ENCODE peak calls at places on chromosomes 12 and 14, in five cellular contexts. One of them, this sample, is unnamed.

GRCh38 chr12:7006639-7007038 is 11.6 kb downstream of the LPCAT3 start:
- ATAC-seq in heart left ventricle: no peak
- ATAC-seq in upper lobe of left lung: no peak
- ATAC-seq in left lung: no peak
- ATAC-seq in mucosa of descending colon: no peak
- ATAC-seq in this sample: no peak

GRCh38 chr12:79689477-79690155 is 1.1 kb downstream of the PAWR start:
- ATAC-seq in heart left ventricle: peak; percentile 32
- ATAC-seq in upper lobe of left lung: no peak
- ATAC-seq in left lung: peak; percentile 4
- ATAC-seq in mucosa of descending colon: peak; percentile 20
- ATAC-seq in this sample: peak; percentile 3

GRCh38 chr12:2561367-2561766 is 233.4 kb upstream of the FKBP4 start:
- ATAC-seq in heart left ventricle: peak; percentile 23
- ATAC-seq in upper lobe of left lung: no peak
- ATAC-seq in left lung: peak; percentile 25
- ATAC-seq in mucosa of descending colon: no peak
- ATAC-seq in this sample: no peak

GRCh38 chr14:91154851-91155625 is 41.2 kb downstream of the DGLUCY start:
- ATAC-seq in heart left ventricle: peak; percentile 71
- ATAC-seq in upper lobe of left lung: no peak
- ATAC-seq in left lung: peak; percentile 15
- ATAC-seq in mucosa of descending colon: peak; percentile 88
- ATAC-seq in this sample: peak; percentile 57

GRCh38 chr14:65080954-65081747 is 21.2 kb downstream of the MAX start:
- ATAC-seq in heart left ventricle: peak; percentile 58
- ATAC-seq in upper lobe of left lung: no peak
- ATAC-seq in left lung: peak; percentile 39
- ATAC-seq in mucosa of descending colon: peak; percentile 98
- ATAC-seq in this sample: peak; percentile 48

GRCh38 chr12:127588224-127588623 is 678.7 kb upstream of the TMEM132C start:
- ATAC-seq in heart left ventricle: peak; percentile 41
- ATAC-seq in upper lobe of left lung: no peak
- ATAC-seq in left lung: no peak
- ATAC-seq in mucosa of descending colon: peak; percentile 27
- ATAC-seq in this sample: peak; percentile 69

GRCh38 chr12:68963456-68963859 is 30.5 kb upstream of the CPM start:
- ATAC-seq in heart left ventricle: no peak
- ATAC-seq in upper lobe of left lung: no peak
- ATAC-seq in left lung: peak; percentile 58
- ATAC-seq in mucosa of descending colon: peak; percentile 14
- ATAC-seq in this sample: no peak

GRCh38 chr12:5059358-5059757 is 15.7 kb downstream of the KCNA5 start:
- ATAC-seq in heart left ventricle: peak; percentile 64
- ATAC-seq in upper lobe of left lung: no peak
- ATAC-seq in left lung: no peak
- ATAC-seq in mucosa of descending colon: no peak
- ATAC-seq in this sample: peak; percentile 52

GRCh38 chr12:21529456-21529855 is 3.4 kb downstream of the SPX start:
- ATAC-seq in heart left ventricle: no peak
- ATAC-seq in upper lobe of left lung: no peak
- ATAC-seq in left lung: no peak
- ATAC-seq in mucosa of descending colon: no peak
- ATAC-seq in this sample: no peak

GRCh38 chr14:88005978-88006851 is 1.3 kb downstream of the GPR65 start:
- ATAC-seq in heart left ventricle: peak; percentile 88
- ATAC-seq in upper lobe of left lung: peak; percentile 83
- ATAC-seq in left lung: peak; percentile 82
- ATAC-seq in mucosa of descending colon: peak; percentile 95
- ATAC-seq in this sample: peak; percentile 62

GRCh38 chr14:49497725-49498348 is 88.3 kb downstream of the RPS29 start:
- ATAC-seq in heart left ventricle: no peak
- ATAC-seq in upper lobe of left lung: peak; percentile 72
- ATAC-seq in left lung: peak; percentile 93
- ATAC-seq in mucosa of descending colon: peak; percentile 89
- ATAC-seq in this sample: peak; percentile 55

GRCh38 chr14:66120402-66120801 is 365.8 kb upstream of the CCDC196 start:
- ATAC-seq in heart left ventricle: no peak
- ATAC-seq in upper lobe of left lung: no peak
- ATAC-seq in left lung: no peak
- ATAC-seq in mucosa of descending colon: no peak
- ATAC-seq in this sample: no peak

GRCh38 chr14:89368490-89369477 is 48.2 kb downstream of the FOXN3 start:
- ATAC-seq in heart left ventricle: no peak
- ATAC-seq in upper lobe of left lung: peak; percentile 60
- ATAC-seq in left lung: peak; percentile 81
- ATAC-seq in mucosa of descending colon: no peak
- ATAC-seq in this sample: no peak

GRCh38 chr14:99730876-99731351 is 46.8 kb downstream of the CYP46A1 start:
- ATAC-seq in heart left ventricle: no peak
- ATAC-seq in upper lobe of left lung: no peak
- ATAC-seq in left lung: no peak
- ATAC-seq in mucosa of descending colon: no peak
- ATAC-seq in this sample: no peak

GRCh38 chr12:116257213-116257612 is 20.3 kb downstream of the MED13L start:
- ATAC-seq in heart left ventricle: peak; percentile 67
- ATAC-seq in upper lobe of left lung: peak; percentile 73
- ATAC-seq in left lung: peak; percentile 93
- ATAC-seq in mucosa of descending colon: peak; percentile 97
- ATAC-seq in this sample: peak; percentile 70

GRCh38 chr14:99887407-99887806 is 94.2 kb downstream of the EML1 start:
- ATAC-seq in heart left ventricle: no peak
- ATAC-seq in upper lobe of left lung: no peak
- ATAC-seq in left lung: peak; percentile 41
- ATAC-seq in mucosa of descending colon: no peak
- ATAC-seq in this sample: no peak

GRCh38 chr14:97602438-97603117 is 805.4 kb downstream of the VRK1 start:
- ATAC-seq in heart left ventricle: peak; percentile 47
- ATAC-seq in upper lobe of left lung: peak; percentile 67
- ATAC-seq in left lung: peak; percentile 34
- ATAC-seq in mucosa of descending colon: peak; percentile 80
- ATAC-seq in this sample: no peak

GRCh38 chr12:54929998-54930397 is 54.6 kb downstream of the TESPA1 start:
- ATAC-seq in heart left ventricle: no peak
- ATAC-seq in upper lobe of left lung: no peak
- ATAC-seq in left lung: no peak
- ATAC-seq in mucosa of descending colon: no peak
- ATAC-seq in this sample: no peak

GRCh38 chr12:79643821-79644220 is 46.9 kb downstream of the PAWR start:
- ATAC-seq in heart left ventricle: no peak
- ATAC-seq in upper lobe of left lung: no peak
- ATAC-seq in left lung: no peak
- ATAC-seq in mucosa of descending colon: peak; percentile 53
- ATAC-seq in this sample: no peak

GRCh38 chr14:95575820-95576473 is 41.1 kb downstream of the GLRX5 start:
- ATAC-seq in heart left ventricle: no peak
- ATAC-seq in upper lobe of left lung: no peak
- ATAC-seq in left lung: no peak
- ATAC-seq in mucosa of descending colon: no peak
- ATAC-seq in this sample: no peak

GRCh38 chr12:22578328-22578727 is 34.0 kb upstream of the C2CD5 start:
- ATAC-seq in heart left ventricle: no peak
- ATAC-seq in upper lobe of left lung: no peak
- ATAC-seq in left lung: no peak
- ATAC-seq in mucosa of descending colon: no peak
- ATAC-seq in this sample: no peak

GRCh38 chr12:1870086-1870485 is 48.4 kb downstream of the CACNA2D4 start:
- ATAC-seq in heart left ventricle: no peak
- ATAC-seq in upper lobe of left lung: no peak
- ATAC-seq in left lung: no peak
- ATAC-seq in mucosa of descending colon: no peak
- ATAC-seq in this sample: no peak

GRCh38 chr14:89337912-89338311 is 79.1 kb downstream of the FOXN3 start:
- ATAC-seq in heart left ventricle: peak; percentile 56
- ATAC-seq in upper lobe of left lung: no peak
- ATAC-seq in left lung: peak; percentile 27
- ATAC-seq in mucosa of descending colon: peak; percentile 28
- ATAC-seq in this sample: peak; percentile 73

GRCh38 chr12:123472438-123472849 is 14.5 kb downstream of the SNRNP35 start:
- ATAC-seq in heart left ventricle: no peak
- ATAC-seq in upper lobe of left lung: no peak
- ATAC-seq in left lung: no peak
- ATAC-seq in mucosa of descending colon: no peak
- ATAC-seq in this sample: no peak

GRCh38 chr14:25122188-25122587 is 72.2 kb upstream of the STXBP6 start:
- ATAC-seq in heart left ventricle: peak; percentile 13
- ATAC-seq in upper lobe of left lung: no peak
- ATAC-seq in left lung: no peak
- ATAC-seq in mucosa of descending colon: no peak
- ATAC-seq in this sample: peak; percentile 47

GRCh38 chr14:25120261-25120660 is 70.3 kb upstream of the STXBP6 start:
- ATAC-seq in heart left ventricle: no peak
- ATAC-seq in upper lobe of left lung: no peak
- ATAC-seq in left lung: no peak
- ATAC-seq in mucosa of descending colon: no peak
- ATAC-seq in this sample: no peak

GRCh38 chr14:25122843-25123242 is 72.9 kb upstream of the STXBP6 start:
- ATAC-seq in heart left ventricle: no peak
- ATAC-seq in upper lobe of left lung: no peak
- ATAC-seq in left lung: no peak
- ATAC-seq in mucosa of descending colon: no peak
- ATAC-seq in this sample: no peak

GRCh38 chr14:25118671-25119070 is 68.7 kb upstream of the STXBP6 start:
- ATAC-seq in heart left ventricle: no peak
- ATAC-seq in upper lobe of left lung: no peak
- ATAC-seq in left lung: no peak
- ATAC-seq in mucosa of descending colon: no peak
- ATAC-seq in this sample: no peak

DNA sequence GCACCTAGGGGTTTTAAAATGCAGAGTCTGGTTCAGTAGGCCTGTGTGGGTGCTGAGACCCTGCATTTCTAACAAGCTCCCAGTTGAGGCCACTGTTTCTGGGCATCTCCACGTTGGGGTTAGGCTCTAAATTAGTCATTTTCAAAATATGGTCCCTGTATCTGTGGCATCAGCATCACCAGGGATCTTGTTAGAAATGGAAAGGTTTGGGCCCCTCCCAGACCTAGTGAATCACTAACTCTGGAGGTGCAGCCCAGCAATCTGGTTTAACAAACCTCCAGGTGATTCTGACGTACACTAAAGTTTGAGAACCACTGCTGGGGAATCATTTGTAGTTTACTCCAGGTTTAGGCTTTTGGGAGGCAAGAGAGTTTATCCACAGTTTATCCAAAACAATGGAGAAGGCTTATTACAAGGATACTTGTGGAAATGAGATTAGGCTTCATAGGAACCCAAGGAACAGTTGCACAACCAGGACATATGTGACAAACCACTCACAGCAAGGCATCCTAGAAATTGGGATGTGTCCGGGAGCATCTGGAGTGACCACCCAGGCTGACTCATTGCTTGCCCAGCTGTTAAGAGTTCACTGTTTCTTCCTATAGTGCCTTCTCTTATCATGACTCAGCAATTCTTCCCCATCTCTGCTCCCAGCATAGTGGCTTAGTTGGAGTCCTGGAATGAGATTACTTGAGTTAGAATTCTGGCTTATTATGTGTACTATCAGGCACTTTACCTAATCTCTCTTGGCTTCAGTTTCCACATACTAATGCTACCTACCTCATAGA is 71.6 kb upstream of the STXBP6 start:
- ATAC-seq in heart left ventricle: peak; percentile 72
- ATAC-seq in upper lobe of left lung: no peak
- ATAC-seq in left lung: peak; percentile 54
- ATAC-seq in mucosa of descending colon: peak; percentile 58
- ATAC-seq in this sample: peak; percentile 68
- H3K4me1 ChIP-seq in heart left ventricle: peaks cover 4% of the 10 kb centered on the region
- H3K4me1 ChIP-seq in upper lobe of left lung: no peaks in the 10 kb centered on the region
- H3K4me1 ChIP-seq in left lung: no peaks in the 10 kb centered on the region
- H3K4me1 ChIP-seq in mucosa of descending colon: no peaks in the 10 kb centered on the region
- H3K4me1 ChIP-seq in this sample: peaks cover 7% of the 10 kb centered on the region

DNA sequence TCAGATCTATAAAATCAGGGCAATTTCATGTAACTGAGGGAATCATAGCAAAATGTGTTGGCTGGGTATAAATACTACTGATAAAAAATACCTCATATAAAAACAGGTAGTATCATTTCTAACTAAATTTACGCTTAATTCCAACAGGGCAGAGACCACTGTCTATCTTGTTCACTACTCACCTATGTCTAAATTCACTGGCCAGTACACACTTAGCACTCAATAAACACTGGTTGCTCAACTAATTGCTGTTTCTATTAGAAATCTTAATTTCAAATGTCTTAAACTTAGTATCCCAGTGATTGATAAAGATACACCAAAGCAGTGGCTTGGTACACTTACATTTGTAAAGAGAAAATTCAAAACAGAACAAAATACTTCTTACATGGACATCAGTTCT is 55.6 kb downstream of the HNRNPC start:
- ATAC-seq in heart left ventricle: no peak
- ATAC-seq in upper lobe of left lung: no peak
- ATAC-seq in left lung: no peak
- ATAC-seq in mucosa of descending colon: no peak
- ATAC-seq in this sample: no peak
- H3K36me3 ChIP-seq in heart left ventricle: peaks cover 98% of the 10 kb centered on the region
- H3K36me3 ChIP-seq in upper lobe of left lung: peaks cover 47% of the 10 kb centered on the region
- H3K36me3 ChIP-seq in left lung: peaks cover 9% of the 10 kb centered on the region
- H3K36me3 ChIP-seq in mucosa of descending colon: peaks cover 5% of the 10 kb centered on the region
- H3K36me3 ChIP-seq in this sample: peaks cover 78% of the 10 kb centered on the region

GRCh38 chr12:130104114-130104513 is 58.1 kb upstream of the FZD10 start:
- ATAC-seq in heart left ventricle: no peak
- ATAC-seq in upper lobe of left lung: no peak
- ATAC-seq in left lung: no peak
- ATAC-seq in mucosa of descending colon: no peak
- ATAC-seq in this sample: no peak

GRCh38 chr12:130100634-130101033 is 61.6 kb upstream of the FZD10 start:
- ATAC-seq in heart left ventricle: no peak
- ATAC-seq in upper lobe of left lung: no peak
- ATAC-seq in left lung: no peak
- ATAC-seq in mucosa of descending colon: no peak
- ATAC-seq in this sample: no peak

GRCh38 chr12:130104596-130105253 is 57.5 kb upstream of the FZD10 start:
- ATAC-seq in heart left ventricle: no peak
- ATAC-seq in upper lobe of left lung: no peak
- ATAC-seq in left lung: no peak
- ATAC-seq in mucosa of descending colon: no peak
- ATAC-seq in this sample: no peak

GRCh38 chr12:130101370-130101769 is 60.9 kb upstream of the FZD10 start:
- ATAC-seq in heart left ventricle: no peak
- ATAC-seq in upper lobe of left lung: no peak
- ATAC-seq in left lung: no peak
- ATAC-seq in mucosa of descending colon: no peak
- ATAC-seq in this sample: no peak

DNA sequence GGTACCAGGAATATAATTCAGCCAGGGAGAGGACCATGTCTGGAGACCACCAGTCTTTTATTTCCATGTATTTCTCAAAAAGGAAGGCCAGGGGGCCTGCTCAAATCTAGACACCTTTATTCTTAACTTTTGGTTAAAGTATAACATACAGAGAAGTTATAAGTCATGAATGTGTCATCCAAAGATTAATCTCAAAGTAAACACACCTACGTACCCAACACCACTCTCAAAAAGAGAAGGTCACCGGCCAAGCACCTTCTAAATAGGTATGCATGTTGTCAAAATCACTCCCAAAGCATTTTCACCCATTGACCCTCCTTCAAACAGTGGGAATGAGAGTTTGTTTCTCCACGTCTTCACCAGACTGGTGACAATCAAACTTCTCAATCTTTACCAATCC is 60.0 kb upstream of the FZD10 start:
- ATAC-seq in heart left ventricle: no peak
- ATAC-seq in upper lobe of left lung: no peak
- ATAC-seq in left lung: no peak
- ATAC-seq in mucosa of descending colon: no peak
- ATAC-seq in this sample: no peak
- H3K4me1 ChIP-seq in heart left ventricle: no peaks in the 10 kb centered on the region
- H3K4me1 ChIP-seq in upper lobe of left lung: no peaks in the 10 kb centered on the region
- H3K4me1 ChIP-seq in left lung: no peaks in the 10 kb centered on the region
- H3K4me1 ChIP-seq in mucosa of descending colon: no peaks in the 10 kb centered on the region
- H3K4me1 ChIP-seq in this sample: no peaks in the 10 kb centered on the region

GRCh38 chr12:109910254-109910968 is 10.3 kb downstream of the TCHP start:
- ATAC-seq in heart left ventricle: no peak
- ATAC-seq in upper lobe of left lung: no peak
- ATAC-seq in left lung: no peak
- ATAC-seq in mucosa of descending colon: no peak
- ATAC-seq in this sample: no peak
- H3K36me3 ChIP-seq in heart left ventricle: peaks cover 98% of the 10 kb centered on the region
- H3K36me3 ChIP-seq in upper lobe of left lung: peaks cover 70% of the 10 kb centered on the region
- H3K36me3 ChIP-seq in left lung: peaks cover 3% of the 10 kb centered on the region
- H3K36me3 ChIP-seq in mucosa of descending colon: no peaks in the 10 kb centered on the region
- H3K36me3 ChIP-seq in this sample: no peaks in the 10 kb centered on the region

This sample was measured in gastroesophageal sphincter.